ENCODE peak calls at places on chromosomes 1 and 21, in five cellular contexts. X, D, Y, L and C are unnamed samples.

GRCh38 chr1:193540511-193540910 is 354.1 kb upstream of the B3GALT2 start:
- DNase-seq in L (no peak), X (no peak), D (no peak), Y (no peak), C (no peak)

GRCh38 chr1:54486864-54487263 is 61.2 kb upstream of the ACOT11 start:
- DNase-seq in X (no peak), D (no peak), L (no peak), Y (peak; percentile 66), C (no peak)

GRCh38 chr21:27831177-27831576 is 864.3 kb upstream of the ADAMTS5 start:
- DNase-seq in X (no peak), L (no peak), Y (no peak), D (no peak), C (no peak)

GRCh38 chr1:151828931-151829330 is 2.7 kb downstream of the RORC start:
- DNase-seq in L (no peak), Y (no peak), D (peak; percentile 45), X (no peak), C (no peak)

GRCh38 chr1:169161512-169162194 is 55.2 kb downstream of the ATP1B1 start:
- DNase-seq in Y (no peak), D (no peak), X (no peak), L (no peak), C (no peak)

GRCh38 chr1:3346478-3346877 is 108.0 kb upstream of the ARHGEF16 start:
- DNase-seq in L (no peak), D (no peak), Y (no peak), X (no peak), C (no peak)

GRCh38 chr1:62207187-62207586 is 12.5 kb downstream of the L1TD1 start:
- DNase-seq in L (no peak), Y (no peak), X (no peak), D (no peak), C (no peak)

GRCh38 chr1:206094024-206094423 is 23.2 kb downstream of the AVPR1B start:
- DNase-seq in D (no peak), Y (no peak), X (no peak), L (no peak), C (no peak)

GRCh38 chr1:164587617-164588367 is 28.8 kb downstream of the PBX1 start:
- DNase-seq in X (no peak), L (no peak), Y (peak; percentile 85), D (no peak), C (no peak)

GRCh38 chr21:34544032-34544496 is 32.1 kb upstream of the KCNE1 start:
- DNase-seq in L (no peak), D (no peak), X (peak; percentile 41), Y (peak; percentile 38), C (peak; percentile 46)

GRCh38 chr1:19596719-19597462 is 47.2 kb upstream of the NBL1 start:
- DNase-seq in D (peak; percentile 94), X (peak; percentile 95), Y (peak; percentile 99), L (peak; percentile 97), C (peak; percentile 94)